ENCODE peak calls at places on chromosomes 4 and X, in nine cellular contexts. One of them, this sample, is unnamed.

GRCh38 chr4:6889736-6890324 is 19.8 kb upstream of the TBC1D14 start:
- DNase-seq in progenitor cell of endocrine pancreas: no peak
- DNase-seq in PC-3: no peak
- DNase-seq in pancreas: no peak
- DNase-seq in uterus: no peak
- DNase-seq in glutamatergic neuron: no peak
- DNase-seq in endothelial cell: no peak
- DNase-seq in neural progenitor cell: no peak
- DNase-seq in cardiac muscle cell: no peak
- DNase-seq in this sample: no peak

GRCh38 chrX:42107495-42108139 is 184.3 kb upstream of the CASK start:
- DNase-seq in progenitor cell of endocrine pancreas: no peak
- DNase-seq in PC-3: no peak
- DNase-seq in pancreas: no peak
- DNase-seq in uterus: no peak
- DNase-seq in glutamatergic neuron: no peak
- DNase-seq in endothelial cell: no peak
- DNase-seq in neural progenitor cell: no peak
- DNase-seq in cardiac muscle cell: no peak
- DNase-seq in this sample: no peak

GRCh38 chr4:99651370-99651769 is 6.3 kb downstream of the C4orf54 start:
- DNase-seq in progenitor cell of endocrine pancreas: no peak
- DNase-seq in PC-3: no peak
- DNase-seq in pancreas: no peak
- DNase-seq in uterus: no peak
- DNase-seq in glutamatergic neuron: no peak
- DNase-seq in endothelial cell: no peak
- DNase-seq in neural progenitor cell: no peak
- DNase-seq in cardiac muscle cell: no peak
- DNase-seq in this sample: no peak

GRCh38 chr4:140637836-140638235 is 69.1 kb upstream of the UCP1 start:
- DNase-seq in progenitor cell of endocrine pancreas: no peak
- DNase-seq in PC-3: peak
- DNase-seq in pancreas: no peak
- DNase-seq in uterus: no peak
- DNase-seq in glutamatergic neuron: no peak
- DNase-seq in endothelial cell: peak
- DNase-seq in neural progenitor cell: peak
- DNase-seq in cardiac muscle cell: peak
- DNase-seq in this sample: peak

GRCh38 chr4:103994059-103994458 is 274.3 kb upstream of the TACR3 start:
- DNase-seq in progenitor cell of endocrine pancreas: no peak
- DNase-seq in PC-3: peak
- DNase-seq in pancreas: no peak
- DNase-seq in uterus: no peak
- DNase-seq in glutamatergic neuron: no peak
- DNase-seq in endothelial cell: no peak
- DNase-seq in neural progenitor cell: peak
- DNase-seq in cardiac muscle cell: peak
- DNase-seq in this sample: no peak

GRCh38 chr4:1238676-1239000 is 10.3 kb downstream of the CTBP1 start:
- DNase-seq in progenitor cell of endocrine pancreas: no peak
- DNase-seq in PC-3: no peak
- DNase-seq in pancreas: no peak
- DNase-seq in uterus: no peak
- DNase-seq in glutamatergic neuron: no peak
- DNase-seq in endothelial cell: no peak
- DNase-seq in neural progenitor cell: no peak
- DNase-seq in cardiac muscle cell: no peak
- DNase-seq in this sample: no peak

GRCh38 chrX:35726176-35726575 is 72.0 kb upstream of the MAGEB16 start:
- DNase-seq in progenitor cell of endocrine pancreas: no peak
- DNase-seq in PC-3: peak
- DNase-seq in pancreas: no peak
- DNase-seq in uterus: no peak
- DNase-seq in glutamatergic neuron: no peak
- DNase-seq in endothelial cell: no peak
- DNase-seq in neural progenitor cell: no peak
- DNase-seq in cardiac muscle cell: peak
- DNase-seq in this sample: no peak

GRCh38 chr4:154018659-154019058 is 229.8 kb upstream of the SFRP2 start:
- DNase-seq in progenitor cell of endocrine pancreas: no peak
- DNase-seq in PC-3: no peak
- DNase-seq in pancreas: no peak
- DNase-seq in uterus: no peak
- DNase-seq in glutamatergic neuron: no peak
- DNase-seq in endothelial cell: peak
- DNase-seq in neural progenitor cell: peak
- DNase-seq in cardiac muscle cell: no peak
- DNase-seq in this sample: no peak

GRCh38 chr4:22501715-22502095 is 14.2 kb downstream of the ADGRA3 start:
- DNase-seq in progenitor cell of endocrine pancreas: no peak
- DNase-seq in PC-3: peak
- DNase-seq in pancreas: no peak
- DNase-seq in uterus: no peak
- DNase-seq in glutamatergic neuron: no peak
- DNase-seq in endothelial cell: no peak
- DNase-seq in neural progenitor cell: no peak
- DNase-seq in cardiac muscle cell: no peak
- DNase-seq in this sample: no peak

DNA sequence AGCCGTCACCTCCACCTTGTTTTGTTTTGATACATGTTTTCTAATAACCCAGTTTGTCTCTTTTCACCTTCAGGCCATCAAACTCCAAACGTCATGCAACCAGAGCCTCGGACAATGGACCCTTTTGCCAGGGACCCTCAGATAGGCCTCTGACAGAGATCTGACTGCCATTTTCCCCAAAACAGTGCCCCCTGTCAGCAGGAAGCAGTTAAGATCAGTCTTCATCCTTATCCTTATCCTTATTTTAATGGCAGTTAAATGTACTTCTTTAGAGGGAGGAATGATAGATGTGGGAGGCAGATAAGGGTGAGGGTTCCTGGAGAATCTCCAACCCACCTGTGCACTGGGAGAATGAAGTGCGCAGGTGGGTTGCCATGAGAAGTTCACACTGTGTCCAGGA is 135.7 kb downstream of the ANAPC10 start:
- DNase-seq in progenitor cell of endocrine pancreas: no peak
- DNase-seq in PC-3: no peak
- DNase-seq in pancreas: no peak
- DNase-seq in uterus: no peak
- DNase-seq in glutamatergic neuron: no peak
- DNase-seq in endothelial cell: no peak
- DNase-seq in neural progenitor cell: no peak
- DNase-seq in cardiac muscle cell: no peak
- DNase-seq in this sample: no peak
- TF ChIP-seq CTCF in progenitor cell of endocrine pancreas: no peak
- TF ChIP-seq CTCF in PC-3: no peak
- TF ChIP-seq CTCF in pancreas: no peak
- TF ChIP-seq CTCF in uterus: no peak
- TF ChIP-seq CTCF in glutamatergic neuron: no peak
- TF ChIP-seq CTCF in endothelial cell: no peak
- TF ChIP-seq CTCF in neural progenitor cell: peak
- TF ChIP-seq CTCF in cardiac muscle cell: no peak
- TF ChIP-seq CTCF in this sample: no peak

DNA sequence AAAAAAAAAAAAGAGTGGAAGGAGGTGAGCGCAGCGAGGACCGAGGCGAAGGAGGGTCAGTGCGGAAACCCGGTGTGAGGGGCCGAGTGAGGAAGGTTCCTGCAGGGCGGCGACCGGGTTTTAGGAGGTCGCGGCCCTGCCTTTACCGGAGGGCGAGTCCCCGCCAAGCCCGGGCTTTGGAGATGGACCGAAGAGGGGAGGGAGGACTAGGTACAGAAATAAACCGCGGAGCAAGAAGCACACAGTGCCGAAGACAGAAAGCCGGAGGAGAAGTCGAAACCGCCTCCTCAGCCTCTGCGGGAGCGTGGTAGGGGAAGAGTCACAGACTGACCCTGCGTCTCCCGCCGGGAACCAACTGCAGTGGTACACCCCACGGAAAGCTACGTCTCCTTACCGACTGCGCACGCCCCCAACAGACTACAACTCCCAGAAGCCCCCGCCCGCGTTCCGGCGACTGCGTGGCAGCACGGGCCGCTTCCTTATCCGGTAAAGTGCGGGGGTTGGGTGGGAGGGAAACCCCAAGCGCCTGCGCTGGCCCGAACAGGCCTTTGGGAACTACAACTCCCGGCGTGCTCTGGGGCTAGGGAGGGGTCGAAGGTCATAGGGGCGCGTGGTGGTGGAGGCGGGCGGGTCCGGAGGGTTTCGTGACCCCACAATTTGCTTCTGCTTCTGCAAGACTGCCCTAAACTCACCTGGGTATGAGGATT is at the start of gene NFXL1:
- DNase-seq in progenitor cell of endocrine pancreas: peak
- DNase-seq in PC-3: peak
- DNase-seq in pancreas: peak
- DNase-seq in uterus: peak
- DNase-seq in glutamatergic neuron: peak
- DNase-seq in endothelial cell: peak
- DNase-seq in neural progenitor cell: peak
- DNase-seq in cardiac muscle cell: peak
- DNase-seq in this sample: peak
- TF ChIP-seq CTCF in progenitor cell of endocrine pancreas: no peak
- TF ChIP-seq CTCF in PC-3: no peak
- TF ChIP-seq CTCF in pancreas: no peak
- TF ChIP-seq CTCF in uterus: no peak
- TF ChIP-seq CTCF in glutamatergic neuron: no peak
- TF ChIP-seq CTCF in endothelial cell: no peak
- TF ChIP-seq CTCF in neural progenitor cell: no peak
- TF ChIP-seq CTCF in cardiac muscle cell: no peak
- TF ChIP-seq CTCF in this sample: no peak

DNA sequence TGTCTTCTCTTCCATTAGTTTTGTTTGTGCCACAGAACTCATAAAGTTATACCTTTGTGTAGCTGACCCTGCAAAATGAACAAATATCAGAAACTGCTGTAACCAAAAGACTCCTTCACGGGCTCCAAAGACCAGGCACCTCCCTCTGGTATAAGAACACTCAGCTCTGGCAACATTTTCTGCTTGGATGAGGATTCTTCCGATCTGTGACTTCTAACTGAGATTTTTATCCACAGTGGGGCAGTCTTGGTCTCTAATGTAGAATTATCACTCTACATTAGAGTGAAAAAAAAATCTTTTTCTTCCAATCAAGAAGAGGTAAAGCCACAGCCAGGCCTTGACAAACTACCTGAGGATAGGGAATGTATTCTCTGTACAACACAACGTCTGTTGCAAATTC is 38.5 kb upstream of the PRSS48 start:
- DNase-seq in progenitor cell of endocrine pancreas: no peak
- DNase-seq in PC-3: peak
- DNase-seq in pancreas: no peak
- DNase-seq in uterus: no peak
- DNase-seq in glutamatergic neuron: no peak
- DNase-seq in endothelial cell: no peak
- DNase-seq in neural progenitor cell: no peak
- DNase-seq in cardiac muscle cell: peak
- DNase-seq in this sample: no peak
- TF ChIP-seq CTCF in progenitor cell of endocrine pancreas: no peak
- TF ChIP-seq CTCF in PC-3: peak
- TF ChIP-seq CTCF in pancreas: no peak
- TF ChIP-seq CTCF in uterus: no peak
- TF ChIP-seq CTCF in glutamatergic neuron: no peak
- TF ChIP-seq CTCF in endothelial cell: no peak
- TF ChIP-seq CTCF in neural progenitor cell: no peak
- TF ChIP-seq CTCF in cardiac muscle cell: no peak
- TF ChIP-seq CTCF in this sample: no peak

GRCh38 chr4:88706574-88706973 is 8.9 kb upstream of the NAP1L5 start:
- DNase-seq in progenitor cell of endocrine pancreas: no peak
- DNase-seq in PC-3: peak
- DNase-seq in pancreas: peak
- DNase-seq in uterus: peak
- DNase-seq in glutamatergic neuron: no peak
- DNase-seq in endothelial cell: peak
- DNase-seq in neural progenitor cell: peak
- DNase-seq in cardiac muscle cell: peak
- DNase-seq in this sample: no peak
- TF ChIP-seq CTCF in progenitor cell of endocrine pancreas: peak
- TF ChIP-seq CTCF in PC-3: peak
- TF ChIP-seq CTCF in pancreas: peak
- TF ChIP-seq CTCF in uterus: peak
- TF ChIP-seq CTCF in glutamatergic neuron: peak
- TF ChIP-seq CTCF in endothelial cell: no peak
- TF ChIP-seq CTCF in neural progenitor cell: peak
- TF ChIP-seq CTCF in cardiac muscle cell: peak
- TF ChIP-seq CTCF in this sample: no peak

GRCh38 chr4:118755438-118756226 is 70.4 kb downstream of the METTL14 start:
- DNase-seq in progenitor cell of endocrine pancreas: no peak
- DNase-seq in PC-3: no peak
- DNase-seq in pancreas: no peak
- DNase-seq in uterus: no peak
- DNase-seq in glutamatergic neuron: no peak
- DNase-seq in endothelial cell: no peak
- DNase-seq in neural progenitor cell: no peak
- DNase-seq in cardiac muscle cell: no peak
- DNase-seq in this sample: no peak
- TF ChIP-seq CTCF in progenitor cell of endocrine pancreas: no peak
- TF ChIP-seq CTCF in PC-3: no peak
- TF ChIP-seq CTCF in pancreas: no peak
- TF ChIP-seq CTCF in uterus: no peak
- TF ChIP-seq CTCF in glutamatergic neuron: no peak
- TF ChIP-seq CTCF in endothelial cell: no peak
- TF ChIP-seq CTCF in neural progenitor cell: no peak
- TF ChIP-seq CTCF in cardiac muscle cell: no peak
- TF ChIP-seq CTCF in this sample: no peak

This sample was measured in GM10248.